ENCODE peak calls at places on chromosomes 16 and 17, in four cellular contexts. O is CD8-positive, alpha-beta memory T cell; Q is PC-3; A is AG09309. I is an unnamed sample.
A peak's percentile ranks its signal among the peaks of the same experiment; 100 is the strongest.

GRCh38 chr16:4767872-4768548 is 1.0 kb upstream of the ZNF500 start:
- DNase-seq in O (peak; percentile 10), Q (no peak), A (no peak), I (peak; percentile 60)

GRCh38 chr16:17271687-17272086 is 199.1 kb downstream of the XYLT1 start:
- DNase-seq in O (no peak), Q (no peak), A (no peak), I (no peak)

GRCh38 chr17:17900615-17901520 is 64.1 kb upstream of the SREBF1 start:
- DNase-seq in O (no peak), Q (peak; percentile 97), A (peak; percentile 95), I (peak; percentile 74)

GRCh38 chr17:33671493-33671892 is 378.4 kb upstream of the ASIC2 start:
- DNase-seq in O (no peak), Q (no peak), A (no peak), I (no peak)

GRCh38 chr17:44909681-44910144 is 5.6 kb downstream of the GFAP start:
- DNase-seq in O (no peak), Q (peak; percentile 88), A (peak; percentile 33), I (peak; percentile 70)

GRCh38 chr17:4591529-4591928 is 7.2 kb downstream of the SMTNL2 start:
- DNase-seq in O (no peak), Q (peak; percentile 6), A (no peak), I (no peak)

GRCh38 chr16:20175358-20175757 is 101.7 kb upstream of the GPR139 start:
- DNase-seq in O (no peak), Q (no peak), A (no peak), I (no peak)

GRCh38 chr17:8041249-8041928 is 2.5 kb downstream of the ALOX15B start:
- DNase-seq in O (peak; percentile 32), Q (peak; percentile 72), A (peak; percentile 77), I (peak; percentile 83)

GRCh38 chr17:62696726-62697490 is 69.4 kb downstream of the MRC2 start:
- DNase-seq in O (no peak), Q (no peak), A (no peak), I (no peak)

GRCh38 chr17:28745777-28746473 is 2.1 kb downstream of the TRAF4 start:
- DNase-seq in O (no peak), Q (peak; percentile 88), A (no peak), I (peak; percentile 91)

GRCh38 chr17:44765965-44766364 is 7.2 kb downstream of the ADAM11 start:
- DNase-seq in O (no peak), Q (no peak), A (no peak), I (no peak)

GRCh38 chr17:6323626-6324356 is 111.1 kb downstream of the AIPL1 start:
- DNase-seq in O (no peak), Q (peak; percentile 23), A (no peak), I (no peak)

GRCh38 chr17:75636381-75637142 is 3.3 kb downstream of the SMIM5 start:
- DNase-seq in O (no peak), Q (no peak), A (no peak), I (no peak)

GRCh38 chr17:28570716-28571254 is 539 bp downstream of the PIGS start:
- DNase-seq in O (peak; percentile 57), Q (peak; percentile 20), A (no peak), I (no peak)

GRCh38 chr16:87735270-87736002 is 30.4 kb downstream of the KLHDC4 start:
- DNase-seq in O (no peak), Q (no peak), A (no peak), I (no peak)

GRCh38 chr16:55817236-55817912 is 15.5 kb downstream of the CES1 start:
- DNase-seq in O (no peak), Q (no peak), A (no peak), I (no peak)

GRCh38 chr17:4896332-4897197 is 2.8 kb upstream of the C17orf107 start:
- DNase-seq in O (no peak), Q (no peak), A (no peak), I (no peak)

GRCh38 chr16:11379420-11379819 is 34.2 kb downstream of the RMI2 start:
- DNase-seq in O (no peak), Q (peak; percentile 57), A (no peak), I (peak; percentile 33)

GRCh38 chr16:1961651-1962067 is 2.3 kb downstream of the NDUFB10 start:
- DNase-seq in O (no peak), Q (no peak), A (no peak), I (no peak)

GRCh38 chr16:1794221-1794871 is 841 bp upstream of the IGFALS start:
- DNase-seq in O (no peak), Q (no peak), A (no peak), I (no peak)

GRCh38 chr16:23132921-23133532 is 16.2 kb downstream of the USP31 start:
- DNase-seq in O (no peak), Q (no peak), A (no peak), I (no peak)

GRCh38 chr17:7781467-7781866 is 52.5 kb upstream of the KDM6B start:
- DNase-seq in O (no peak), Q (no peak), A (no peak), I (no peak)

GRCh38 chr17:1872254-1872653 is 42.4 kb downstream of the RPA1 start:
- DNase-seq in O (no peak), Q (no peak), A (no peak), I (no peak)

GRCh38 chr16:53372942-53373871 is 61.1 kb upstream of the RBL2 start:
- DNase-seq in O (peak; percentile 89), Q (peak; percentile 67), A (no peak), I (peak; percentile 51)

GRCh38 chr17:74024871-74025531 is 178.5 kb upstream of the RPL38 start:
- DNase-seq in O (no peak), Q (no peak), A (no peak), I (no peak)

GRCh38 chr17:327971-328370 is 24.6 kb downstream of the RPH3AL start:
- DNase-seq in O (no peak), Q (no peak), A (no peak), I (no peak)

GRCh38 chr17:35257080-35257701 is 14.3 kb downstream of the SLFN5 start:
- DNase-seq in O (no peak), Q (peak; percentile 90), A (no peak), I (peak; percentile 85)

GRCh38 chr16:55478827-55479559 is at the start of gene MMP2:
- DNase-seq in O (no peak), Q (no peak), A (no peak), I (no peak)

GRCh38 chr16:75062944-75063444 is 53.6 kb downstream of the LDHD start:
- DNase-seq in O (no peak), Q (no peak), A (no peak), I (no peak)

GRCh38 chr17:64457156-64457555 is 8.2 kb downstream of the MILR1 start:
- DNase-seq in O (no peak), Q (no peak), A (no peak), I (no peak)

GRCh38 chr17:66549312-66549705 is 246.9 kb downstream of the PRKCA start:
- DNase-seq in O (no peak), Q (peak; percentile 46), A (peak; percentile 86), I (no peak)

GRCh38 chr16:55370762-55371482 is 46.9 kb downstream of the IRX6 start:
- DNase-seq in O (no peak), Q (peak; percentile 22), A (peak; percentile 14), I (peak; percentile 43)

GRCh38 chr16:27685802-27686201 is 135.9 kb downstream of the KATNIP start:
- DNase-seq in O (no peak), Q (no peak), A (no peak), I (no peak)

GRCh38 chr17:65696739-65697394 is 135.4 kb upstream of the AXIN2 start:
- DNase-seq in O (no peak), Q (peak; percentile 73), A (no peak), I (no peak)

GRCh38 chr16:75376475-75376907 is 56.8 kb downstream of the CFDP1 start:
- DNase-seq in O (no peak), Q (no peak), A (no peak), I (peak; percentile 96)

GRCh38 chr17:72420775-72421127 is 299.9 kb downstream of the SOX9 start:
- DNase-seq in O (no peak), Q (no peak), A (no peak), I (no peak)
- H3K4me3 ChIP-seq in O (no peak overlapping the region), Q (no peak overlapping the region), A (no peak overlapping the region), I (no peak overlapping the region)

DNA sequence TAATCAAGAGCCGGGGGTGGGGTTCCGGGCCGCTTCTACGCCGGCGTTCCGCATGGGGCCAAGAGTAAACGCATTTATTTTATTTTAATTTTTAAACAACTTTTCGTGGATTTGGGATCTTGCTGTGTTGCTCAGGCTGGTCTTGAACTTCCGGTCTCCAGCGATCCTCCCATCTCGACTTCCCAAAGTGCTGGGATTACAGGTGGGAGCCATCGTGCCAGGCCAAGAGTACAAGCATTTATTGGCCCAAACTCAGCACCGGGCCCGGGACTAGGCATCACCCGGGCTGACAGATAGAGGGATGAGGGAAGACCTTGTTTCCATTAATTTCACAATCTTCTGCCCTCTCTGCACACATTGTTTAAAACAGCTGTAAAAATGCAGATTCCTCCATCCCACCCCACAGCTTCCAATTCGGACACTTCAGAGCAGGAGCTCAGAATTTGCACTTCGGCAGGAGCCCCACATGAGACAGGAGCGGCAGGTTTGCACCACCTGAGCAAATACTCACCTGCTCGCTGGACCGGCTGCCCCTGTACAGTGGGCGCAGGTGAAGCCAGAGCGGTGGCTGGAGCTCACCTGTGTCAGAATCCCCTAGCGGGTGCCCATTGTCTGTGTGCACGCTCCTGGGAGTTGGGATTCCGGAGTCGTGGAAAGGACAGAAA is 663 bp upstream of the GINS2 start:
- DNase-seq in O (no peak), Q (peak; percentile 19), A (no peak), I (no peak)
- H3K4me3 ChIP-seq in O (peak overlapping the region; percentile 32), Q (peak overlapping the region; percentile 63), A (peak overlapping the region; percentile 49), I (peak overlapping the region; percentile 21)

DNA sequence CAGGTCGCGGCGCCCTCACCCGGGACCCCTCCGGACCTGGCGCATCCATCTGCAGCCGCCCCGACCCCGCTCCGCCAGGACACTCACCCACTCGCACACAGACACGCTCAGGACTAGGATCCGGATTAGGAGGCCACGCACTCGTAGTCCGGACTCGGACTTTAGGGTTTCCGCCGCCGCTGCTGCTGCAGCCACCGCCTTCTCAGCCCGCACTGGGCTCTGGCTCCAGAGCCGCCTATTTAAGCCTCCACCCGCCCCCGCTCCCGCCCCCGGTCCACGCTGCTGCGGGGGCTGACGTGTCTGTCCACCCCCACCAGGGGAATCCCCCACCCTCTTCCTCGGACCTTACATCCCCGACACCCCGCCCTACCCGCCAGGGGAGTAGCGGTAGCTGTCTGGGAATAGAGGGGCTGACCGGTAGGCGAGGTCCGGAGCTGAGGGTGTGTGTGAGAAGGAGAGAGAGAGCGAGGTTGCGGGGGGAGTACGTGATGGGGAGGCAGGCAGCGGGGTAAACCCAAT is at the start of gene RRAD:
- DNase-seq in O (no peak), Q (no peak), A (no peak), I (no peak)
- H3K4me3 ChIP-seq in O (no peak within 1 kb of the TSS), Q (peak within 1 kb of the TSS; percentile 61), A (peak within 1 kb of the TSS; percentile 32), I (peak within 1 kb of the TSS; percentile 34)

GRCh38 chr17:57783338-57783742 is 38.2 kb upstream of the CCDC182 start:
- DNase-seq in O (peak; percentile 74), Q (peak; percentile 79), A (no peak), I (peak; percentile 18)

GRCh38 chr17:57784226-57784895 is 39.3 kb upstream of the CCDC182 start:
- DNase-seq in O (no peak), Q (no peak), A (no peak), I (peak; percentile 13)

GRCh38 chr17:57782642-57783337 is 37.7 kb upstream of the CCDC182 start:
- DNase-seq in O (no peak), Q (no peak), A (no peak), I (no peak)

GRCh38 chr17:57781386-57782050 is 36.4 kb upstream of the CCDC182 start:
- DNase-seq in O (no peak), Q (no peak), A (no peak), I (no peak)

DNA sequence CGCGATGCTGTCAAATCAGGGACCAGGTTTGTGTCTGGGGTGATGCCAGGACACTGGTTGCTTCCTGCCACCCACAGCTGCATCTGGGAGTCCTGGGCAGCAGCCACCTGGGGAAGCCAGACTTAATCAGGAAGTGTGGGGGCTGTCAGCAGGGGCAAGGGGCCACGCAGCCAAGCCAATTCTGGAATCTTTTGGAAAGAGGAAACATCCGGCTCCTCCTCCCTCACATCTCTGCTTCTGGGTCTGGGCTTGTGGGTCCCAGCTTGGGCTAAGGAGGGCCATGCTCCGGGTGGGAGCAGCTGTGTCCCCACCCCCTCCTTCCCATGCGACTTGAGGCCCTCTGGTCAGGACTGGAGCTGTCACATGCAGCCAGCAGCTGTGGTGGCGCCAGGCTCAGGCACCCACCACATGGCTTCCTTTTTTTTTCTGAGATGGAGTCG is 37.0 kb upstream of the CCDC182 start:
- DNase-seq in O (no peak), Q (no peak), A (no peak), I (no peak)
- H3K4me3 ChIP-seq in O (no peak overlapping the region), Q (no peak overlapping the region), A (no peak overlapping the region), I (no peak overlapping the region)